ENCODE peak calls at places on chromosomes 11 and 22, in nine cellular contexts. I, Y, D, L, A, X, W, T and B are unnamed samples.

GRCh38 chr11:110174645-110175310 is 81.6 kb downstream of the ZC3H12C start:
- DNase-seq in I (no peak), Y (no peak), D (peak), L (peak), A (no peak), X (no peak), W (no peak), T (no peak), B (peak)

GRCh38 chr11:75270896-75271415 is 30.4 kb downstream of the TPBGL start:
- DNase-seq in I (no peak), Y (no peak), D (no peak), L (no peak), A (no peak), X (no peak), W (no peak), T (peak), B (peak)

GRCh38 chr11:131430466-131431176 is 60.2 kb downstream of the NTM start:
- DNase-seq in I (no peak), Y (no peak), D (no peak), L (peak), A (no peak), X (no peak), W (no peak), T (no peak), B (no peak)

GRCh38 chr11:12677131-12677530 is 2.9 kb downstream of the TEAD1 start:
- DNase-seq in I (no peak), Y (no peak), D (peak), L (peak), A (no peak), X (no peak), W (no peak), T (peak), B (peak)

GRCh38 chr11:111269146-111269868 is 23.8 kb downstream of the POU2AF2 start:
- DNase-seq in I (no peak), Y (no peak), D (no peak), L (peak), A (no peak), X (no peak), W (no peak), T (no peak), B (no peak)

GRCh38 chr11:82675838-82676237 is 57.8 kb downstream of the FAM181B start:
- DNase-seq in I (no peak), Y (no peak), D (no peak), L (no peak), A (no peak), X (no peak), W (no peak), T (no peak), B (no peak)

GRCh38 chr11:117519590-117519989 is 191.9 kb downstream of the CEP164 start:
- DNase-seq in I (no peak), Y (no peak), D (no peak), L (no peak), A (no peak), X (no peak), W (no peak), T (no peak), B (no peak)

GRCh38 chr11:7640826-7641225 is 32.5 kb downstream of the CYB5R2 start:
- DNase-seq in I (no peak), Y (no peak), D (no peak), L (no peak), A (no peak), X (no peak), W (no peak), T (no peak), B (no peak)

GRCh38 chr11:6301096-6301495 is 19.2 kb downstream of the CAVIN3 start:
- DNase-seq in I (no peak), Y (no peak), D (no peak), L (no peak), A (no peak), X (no peak), W (no peak), T (no peak), B (no peak)

GRCh38 chr11:102599642-102600261 is 25.4 kb downstream of the MMP20 start:
- DNase-seq in I (no peak), Y (no peak), D (peak), L (peak), A (no peak), X (no peak), W (no peak), T (no peak), B (peak)

GRCh38 chr11:6418958-6419611 is at the start of gene APBB1:
- DNase-seq in I (no peak), Y (peak), D (peak), L (peak), A (no peak), X (peak), W (peak), T (peak), B (peak)

GRCh38 chr11:12409621-12410005 is 32.2 kb downstream of the PARVA start:
- DNase-seq in I (no peak), Y (no peak), D (peak), L (peak), A (no peak), X (no peak), W (no peak), T (no peak), B (peak)

GRCh38 chr11:134231958-134232674 is 7.6 kb downstream of the VPS26B start:
- DNase-seq in I (no peak), Y (no peak), D (no peak), L (no peak), A (no peak), X (peak), W (no peak), T (no peak), B (no peak)

GRCh38 chr11:16154715-16155396 is 201.5 kb downstream of the SOX6 start:
- DNase-seq in I (no peak), Y (no peak), D (no peak), L (peak), A (no peak), X (no peak), W (no peak), T (no peak), B (no peak)

GRCh38 chr11:116693206-116694016 is 79.4 kb downstream of the BUD13 start:
- DNase-seq in I (peak), Y (no peak), D (no peak), L (no peak), A (no peak), X (no peak), W (no peak), T (no peak), B (no peak)

GRCh38 chr11:284081-285020 is 4.6 kb upstream of the PGGHG start:
- DNase-seq in I (peak), Y (no peak), D (no peak), L (no peak), A (no peak), X (no peak), W (no peak), T (no peak), B (no peak)

GRCh38 chr11:60170566-60170965 is 12.3 kb downstream of the MS4A6A start:
- DNase-seq in I (no peak), Y (no peak), D (no peak), L (no peak), A (no peak), X (no peak), W (no peak), T (no peak), B (no peak)

GRCh38 chr22:24107668-24108067 is 73.6 kb upstream of the SUSD2 start:
- DNase-seq in I (peak), Y (no peak), D (peak), L (peak), A (no peak), X (no peak), W (no peak), T (no peak), B (peak)

GRCh38 chr22:29199702-29200400 is 5.8 kb upstream of the EMID1 start:
- DNase-seq in I (no peak), Y (no peak), D (no peak), L (no peak), A (no peak), X (no peak), W (no peak), T (no peak), B (no peak)

GRCh38 chr22:36538529-36538928 is 9.6 kb upstream of the EIF3D start:
- DNase-seq in I (no peak), Y (no peak), D (no peak), L (no peak), A (no peak), X (no peak), W (no peak), T (no peak), B (no peak)

GRCh38 chr22:38416621-38417251 is 38.3 kb downstream of the KCNJ4 start:
- DNase-seq in I (peak), Y (no peak), D (no peak), L (no peak), A (no peak), X (no peak), W (no peak), T (no peak), B (no peak)

GRCh38 chr11:33976351-33977199 is 75.0 kb upstream of the CAPRIN1 start:
- DNase-seq in I (no peak), Y (no peak), D (no peak), L (peak), A (no peak), X (no peak), W (no peak), T (no peak), B (peak)

GRCh38 chr22:48137640-48138039 is 1375.2 kb downstream of the TBC1D22A start:
- DNase-seq in I (peak), Y (no peak), D (no peak), L (no peak), A (no peak), X (no peak), W (no peak), T (no peak), B (no peak)

GRCh38 chr11:18203723-18204122 is 31.1 kb downstream of the MRGPRX4 start:
- DNase-seq in I (no peak), Y (no peak), D (peak), L (peak), A (no peak), X (peak), W (no peak), T (peak), B (peak)

GRCh38 chr11:3130269-3131071 is 34.6 kb downstream of the OSBPL5 start:
- DNase-seq in I (peak), Y (peak), D (no peak), L (no peak), A (no peak), X (no peak), W (no peak), T (no peak), B (no peak)

GRCh38 chr11:4809246-4809645 is 5.1 kb upstream of the OR52R1 start:
- DNase-seq in I (no peak), Y (no peak), D (no peak), L (no peak), A (no peak), X (no peak), W (no peak), T (no peak), B (no peak)

GRCh38 chr22:26199665-26200064 is 30.4 kb downstream of the SEZ6L start:
- DNase-seq in I (no peak), Y (no peak), D (no peak), L (no peak), A (no peak), X (no peak), W (no peak), T (no peak), B (no peak)

GRCh38 chr11:116535954-116536353 is 236.8 kb downstream of the BUD13 start:
- DNase-seq in I (peak), Y (no peak), D (no peak), L (no peak), A (no peak), X (no peak), W (no peak), T (no peak), B (no peak)

GRCh38 chr11:21931436-21932101 is 261.3 kb upstream of the ANO5 start:
- DNase-seq in I (no peak), Y (no peak), D (no peak), L (no peak), A (no peak), X (no peak), W (no peak), T (no peak), B (no peak)

GRCh38 chr11:9726313-9727022 is 62.6 kb downstream of the SWAP70 start:
- DNase-seq in I (no peak), Y (no peak), D (peak), L (peak), A (no peak), X (peak), W (no peak), T (peak), B (peak)

GRCh38 chr11:65381721-65382035 is 768 bp downstream of the SLC25A45 start:
- DNase-seq in I (no peak), Y (no peak), D (peak), L (no peak), A (no peak), X (no peak), W (no peak), T (no peak), B (peak)

GRCh38 chr11:86578727-86579405 is 93.5 kb downstream of the ME3 start:
- DNase-seq in I (no peak), Y (peak), D (no peak), L (no peak), A (no peak), X (no peak), W (no peak), T (no peak), B (no peak)

GRCh38 chr11:64284048-64284961 is at the start of gene BAD:
- DNase-seq in I (peak), Y (peak), D (peak), L (peak), A (no peak), X (peak), W (peak), T (peak), B (peak)

GRCh38 chr11:67627394-67627787 is 2.3 kb downstream of the NUDT8 start:
- DNase-seq in I (peak), Y (no peak), D (no peak), L (no peak), A (no peak), X (no peak), W (no peak), T (no peak), B (no peak)

GRCh38 chr11:115552151-115552550 is 47.9 kb upstream of the CADM1 start:
- DNase-seq in I (no peak), Y (no peak), D (no peak), L (no peak), A (no peak), X (no peak), W (no peak), T (peak), B (no peak)

GRCh38 chr11:69280451-69280850 is 13.5 kb upstream of the MYEOV start:
- DNase-seq in I (no peak), Y (no peak), D (peak), L (peak), A (no peak), X (no peak), W (no peak), T (no peak), B (no peak)